ENCODE peak calls at places on chromosomes 11 and 22, in ten cellular contexts. T, G, J, C, V, R, N, A, D and W are unnamed samples.

GRCh38 chr22:19879996-19880785 is 25.5 kb upstream of the GNB1L start:
- DNase-seq in T (no peak), G (peak; percentile 30), J (no peak), C (peak; percentile 51), V (peak; percentile 63), R (peak; percentile 3), N (peak; percentile 66), A (peak; percentile 33), D (no peak), W (no peak)

GRCh38 chr22:50010676-50011446 is 1.7 kb downstream of the IL17REL start:
- DNase-seq in T (no peak), G (peak; percentile 28), J (no peak), C (peak; percentile 54), V (peak; percentile 58), R (peak; percentile 5), N (no peak), A (no peak), D (no peak), W (no peak)

GRCh38 chr11:3164540-3165151 is 464 bp downstream of the OSBPL5 start:
- DNase-seq in T (no peak), G (peak; percentile 52), J (no peak), C (no peak), V (peak; percentile 83), R (peak; percentile 7), N (peak; percentile 77), A (peak; percentile 45), D (no peak), W (peak; percentile 50)

GRCh38 chr11:58188770-58189169 is at the start of gene OR9Q2:
- DNase-seq in T (no peak), G (no peak), J (no peak), C (no peak), V (no peak), R (no peak), N (no peak), A (no peak), D (no peak), W (no peak)

GRCh38 chr22:45013138-45013537 is 3.3 kb upstream of the PHF21B start:
- DNase-seq in T (no peak), G (no peak), J (no peak), C (no peak), V (no peak), R (no peak), N (no peak), A (no peak), D (no peak), W (no peak)

GRCh38 chr11:116725434-116726221 is 47.2 kb downstream of the BUD13 start:
- DNase-seq in T (peak; percentile 30), G (no peak), J (no peak), C (no peak), V (peak; percentile 41), R (peak; percentile 19), N (peak; percentile 63), A (no peak), D (no peak), W (no peak)

GRCh38 chr11:88555829-88556202 is 218.3 kb upstream of the CTSC start:
- DNase-seq in T (no peak), G (no peak), J (no peak), C (no peak), V (no peak), R (no peak), N (no peak), A (no peak), D (peak; percentile 82), W (no peak)

GRCh38 chr11:107844041-107844440 is 14.5 kb downstream of the SLC35F2 start:
- DNase-seq in T (no peak), G (no peak), J (no peak), C (no peak), V (no peak), R (no peak), N (no peak), A (no peak), D (peak; percentile 96), W (no peak)

GRCh38 chr11:120565436-120566155 is 54.0 kb downstream of the GRIK4 start:
- DNase-seq in T (no peak), G (no peak), J (no peak), C (no peak), V (no peak), R (no peak), N (no peak), A (no peak), D (no peak), W (no peak)

GRCh38 chr11:120566176-120566575 is 54.6 kb downstream of the GRIK4 start:
- DNase-seq in T (no peak), G (no peak), J (peak; percentile 65), C (no peak), V (no peak), R (no peak), N (no peak), A (no peak), D (peak; percentile 59), W (no peak)

GRCh38 chr11:120563698-120564572 is 52.4 kb downstream of the GRIK4 start:
- DNase-seq in T (no peak), G (no peak), J (no peak), C (peak; percentile 75), V (no peak), R (peak; percentile 34), N (peak; percentile 67), A (no peak), D (no peak), W (no peak)

GRCh38 chr11:120562806-120563425 is 51.4 kb downstream of the GRIK4 start:
- DNase-seq in T (no peak), G (no peak), J (no peak), C (no peak), V (no peak), R (no peak), N (peak; percentile 48), A (no peak), D (no peak), W (no peak)

GRCh38 chr11:120564573-120565301 is 53.2 kb downstream of the GRIK4 start:
- DNase-seq in T (peak; percentile 74), G (peak; percentile 52), J (no peak), C (no peak), V (no peak), R (peak; percentile 37), N (peak; percentile 78), A (no peak), D (no peak), W (no peak)
- H3K9me3 ChIP-seq in T (no peaks in the 10 kb centered on the region), G (no peaks in the 10 kb centered on the region), J (no peaks in the 10 kb centered on the region), C (no peaks in the 10 kb centered on the region), V (no peaks in the 10 kb centered on the region), R (no peaks in the 10 kb centered on the region), N (no peaks in the 10 kb centered on the region), A (no peaks in the 10 kb centered on the region), D (no peaks in the 10 kb centered on the region), W (no peaks in the 10 kb centered on the region)

DNA sequence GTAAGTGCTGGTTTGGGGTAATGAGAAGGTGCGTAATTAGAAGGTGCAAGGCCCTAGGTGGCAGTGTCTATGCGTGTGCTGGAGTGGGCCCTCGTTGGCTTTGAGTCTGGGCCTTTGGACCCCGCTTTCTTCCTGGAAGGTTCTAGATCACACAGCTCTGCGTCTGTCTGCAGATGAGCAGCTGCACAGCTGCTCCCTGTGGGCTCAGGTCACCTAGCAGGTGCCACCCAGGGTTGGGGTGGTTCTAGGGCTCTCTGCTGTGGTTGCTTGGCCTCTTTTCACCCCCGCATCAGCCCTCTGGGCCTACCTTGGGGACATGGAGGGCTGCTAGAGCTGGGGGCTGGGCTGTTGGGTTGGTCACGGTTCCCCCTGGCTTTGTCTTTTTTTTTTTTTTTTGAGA is 10.4 kb downstream of the RELT start:
- DNase-seq in T (no peak), G (no peak), J (no peak), C (no peak), V (no peak), R (no peak), N (no peak), A (no peak), D (no peak), W (no peak)
- H3K4me3 ChIP-seq in T (no peak overlapping the region), G (peak overlapping the region; percentile 21), J (no peak overlapping the region), C (no peak overlapping the region), V (no peak overlapping the region), R (no peak overlapping the region), N (no peak overlapping the region), A (no peak overlapping the region), D (no peak overlapping the region), W (no peak overlapping the region)

DNA sequence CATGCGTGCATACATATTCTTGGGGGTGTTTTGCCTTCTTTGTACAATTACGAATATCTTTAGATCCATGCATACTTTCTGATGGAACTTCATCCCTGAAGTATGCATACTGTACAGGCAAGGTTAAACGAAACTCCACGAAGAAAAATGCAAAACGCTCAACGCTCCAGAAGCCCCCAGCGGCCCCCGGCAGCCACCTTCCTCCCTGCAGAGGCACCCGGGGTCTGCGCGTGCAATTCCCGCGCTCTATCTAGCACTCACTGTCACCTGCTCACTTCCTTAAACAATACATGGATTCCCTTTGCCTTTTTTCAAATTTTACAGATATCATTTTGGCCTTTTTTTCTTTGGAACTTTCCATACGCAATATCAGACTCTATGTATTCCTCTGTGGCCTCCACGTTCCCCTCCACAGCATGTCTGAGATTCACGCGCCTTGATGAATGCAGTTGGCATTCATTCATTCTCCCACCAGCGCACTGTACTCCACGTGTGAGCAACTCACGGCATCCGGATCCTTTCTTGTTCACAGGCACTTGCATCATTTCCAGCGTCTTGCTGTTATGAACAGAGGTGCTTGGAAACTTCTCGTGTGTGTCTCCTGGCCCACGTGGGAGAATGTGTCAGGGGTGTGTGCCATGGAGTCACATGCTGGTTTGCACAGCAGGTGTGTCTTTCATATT is 214.3 kb downstream of the CTTN start:
- DNase-seq in T (no peak), G (peak; percentile 14), J (no peak), C (no peak), V (peak; percentile 3), R (no peak), N (peak; percentile 22), A (no peak), D (no peak), W (no peak)
- H3K9me3 ChIP-seq in T (no peaks in the 10 kb centered on the region), G (no peaks in the 10 kb centered on the region), J (no peaks in the 10 kb centered on the region), C (no peaks in the 10 kb centered on the region), V (no peaks in the 10 kb centered on the region), R (no peaks in the 10 kb centered on the region), N (peaks cover 28% of the 10 kb centered on the region), A (peaks cover 73% of the 10 kb centered on the region), D (no peaks in the 10 kb centered on the region), W (peaks cover 10% of the 10 kb centered on the region)

GRCh38 chr11:614583-615452 is 932 bp downstream of the IRF7 start:
- DNase-seq in T (no peak), G (no peak), J (no peak), C (peak; percentile 66), V (peak; percentile 76), R (peak; percentile 66), N (peak; percentile 86), A (no peak), D (peak; percentile 77), W (peak; percentile 70)

GRCh38 chr11:614091-614582 is 1.6 kb downstream of the IRF7 start:
- DNase-seq in T (no peak), G (no peak), J (no peak), C (no peak), V (peak; percentile 83), R (no peak), N (peak; percentile 84), A (no peak), D (peak; percentile 16), W (no peak)

GRCh38 chr11:612201-612960 is 3.4 kb downstream of the IRF7 start:
- DNase-seq in T (no peak), G (no peak), J (peak; percentile 16), C (no peak), V (peak; percentile 75), R (no peak), N (no peak), A (no peak), D (peak; percentile 53), W (peak; percentile 82)

GRCh38 chr11:612961-613300 is 2.8 kb downstream of the IRF7 start:
- DNase-seq in T (no peak), G (no peak), J (no peak), C (no peak), V (peak; percentile 64), R (no peak), N (no peak), A (no peak), D (no peak), W (peak; percentile 70)

DNA sequence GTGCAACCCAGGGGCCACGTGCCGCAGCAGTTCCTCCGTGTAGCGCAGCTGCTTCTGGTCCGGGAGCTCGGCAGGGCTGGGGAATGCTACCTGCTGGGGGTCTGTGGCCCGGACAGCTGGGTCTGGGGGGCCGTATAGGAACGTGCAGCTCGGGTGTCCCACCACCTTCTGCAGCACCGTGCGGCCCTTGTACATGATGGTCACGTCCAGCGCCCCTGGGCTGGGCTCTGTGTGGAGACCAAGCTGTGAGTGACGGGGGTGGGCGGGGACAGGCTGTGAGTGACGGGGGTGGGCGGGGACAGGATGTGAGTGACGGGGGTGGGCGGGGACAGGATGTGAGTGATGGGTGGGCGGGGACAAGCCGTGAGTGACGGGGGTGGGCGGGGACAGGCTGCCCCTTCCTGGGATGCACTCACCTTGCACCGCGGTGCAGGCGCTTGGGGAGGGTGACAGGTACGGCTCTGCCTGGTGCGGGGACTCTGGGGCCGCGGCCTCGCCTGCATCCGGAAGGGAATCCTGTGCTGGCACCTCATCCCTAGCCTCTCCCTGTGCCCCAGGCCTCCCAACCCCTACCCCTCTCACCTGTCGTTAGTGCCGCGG is 2.3 kb downstream of the IRF7 start:
- DNase-seq in T (no peak), G (peak; percentile 89), J (peak; percentile 59), C (peak; percentile 86), V (peak; percentile 88), R (peak; percentile 73), N (peak; percentile 93), A (no peak), D (peak; percentile 70), W (peak; percentile 95)
- H3K4me3 ChIP-seq in T (no peak overlapping the region), G (peak overlapping the region; percentile 82), J (no peak overlapping the region), C (no peak overlapping the region), V (no peak overlapping the region), R (no peak overlapping the region), N (no peak overlapping the region), A (no peak overlapping the region), D (peak overlapping the region; percentile 79), W (no peak overlapping the region)